ENCODE peak calls at places on chromosomes 16 and 17, in seven cellular contexts. Q, M, T, C, A, R and L are unnamed samples.

GRCh38 chr16:85057948-85058347 is 30.4 kb downstream of the KIAA0513 start:
- DNase-seq in M (no peak), Q (no peak), T (no peak), R (no peak), C (no peak), A (peak; percentile 81), L (no peak)

GRCh38 chr17:67518881-67519280 is 141.8 kb downstream of the PITPNC1 start:
- DNase-seq in C (no peak), Q (no peak), R (no peak), M (no peak), A (no peak), T (no peak), L (no peak)

GRCh38 chr17:81831563-81831956 is 1.5 kb downstream of the MCRIP1 start:
- DNase-seq in R (no peak), C (no peak), M (no peak), Q (no peak), A (no peak), T (no peak), L (peak; percentile 12)

GRCh38 chr17:8954339-8954738 is 11.2 kb downstream of the PIK3R5 start:
- DNase-seq in R (no peak), Q (no peak), T (no peak), M (peak; percentile 41), C (peak; percentile 90), A (no peak), L (peak; percentile 83)

GRCh38 chr17:45971698-45972141 is 27.3 kb upstream of the STH start:
- DNase-seq in T (peak; percentile 19), A (no peak), Q (no peak), M (no peak), C (no peak), R (no peak), L (no peak)

GRCh38 chr17:51435641-51436091 is 175.3 kb downstream of the UTP18 start:
- DNase-seq in C (no peak), A (peak; percentile 59), Q (peak; percentile 4), T (no peak), M (no peak), R (peak; percentile 21), L (peak; percentile 79)

GRCh38 chr16:22161999-22162657 is at the start of gene SDR42E2:
- DNase-seq in R (no peak), Q (no peak), C (peak; percentile 60), T (no peak), M (no peak), A (peak; percentile 35), L (peak; percentile 26)

GRCh38 chr16:13186813-13187212 is 285.4 kb downstream of the SHISA9 start:
- DNase-seq in C (no peak), R (no peak), T (no peak), Q (no peak), M (no peak), A (no peak), L (no peak)

GRCh38 chr16:84686702-84687298 is 13.0 kb upstream of the USP10 start:
- DNase-seq in A (peak; percentile 19), Q (no peak), C (no peak), T (no peak), R (no peak), M (no peak), L (no peak)

GRCh38 chr17:72743037-72743467 is 349.4 kb downstream of the SLC39A11 start:
- DNase-seq in A (no peak), R (no peak), C (no peak), M (no peak), T (no peak), Q (no peak), L (no peak)

GRCh38 chr17:82691714-82692113 is 6.8 kb downstream of the RAB40B start:
- DNase-seq in M (no peak), R (no peak), A (no peak), T (peak; percentile 45), Q (no peak), C (no peak), L (no peak)

GRCh38 chr17:77214743-77215142 is 74.0 kb downstream of the SEC14L1 start:
- DNase-seq in R (no peak), Q (peak; percentile 31), A (peak; percentile 73), C (peak; percentile 26), T (no peak), M (no peak), L (no peak)

GRCh38 chr17:39753514-39754160 is 15.9 kb downstream of the GRB7 start:
- DNase-seq in T (no peak), M (no peak), C (peak; percentile 76), R (no peak), Q (no peak), A (no peak), L (no peak)

GRCh38 chr17:76014100-76014924 is 12.8 kb downstream of the EVPL start:
- DNase-seq in T (peak; percentile 90), A (peak; percentile 92), R (peak; percentile 76), Q (peak; percentile 58), M (peak; percentile 24), C (peak; percentile 81), L (peak; percentile 79)

GRCh38 chr17:58328195-58329034 is at the start of gene TSPOAP1:
- DNase-seq in R (no peak), M (no peak), C (peak; percentile 76), T (peak; percentile 76), Q (no peak), A (no peak), L (peak; percentile 66)

GRCh38 chr16:77330332-77331043 is 104.3 kb downstream of the ADAMTS18 start:
- DNase-seq in Q (no peak), C (no peak), M (no peak), T (no peak), R (peak; percentile 65), A (no peak), L (no peak)

GRCh38 chr16:85017603-85018002 is 6.3 kb upstream of the ZDHHC7 start:
- DNase-seq in M (no peak), C (no peak), T (no peak), Q (no peak), A (no peak), R (no peak), L (no peak)

GRCh38 chr17:14833201-14833773 is 431.8 kb downstream of the PMP22 start:
- DNase-seq in T (no peak), C (no peak), M (no peak), R (no peak), Q (peak; percentile 94), A (no peak), L (no peak)

GRCh38 chr16:69179255-69180010 is 7.5 kb upstream of the SNTB2 start:
- DNase-seq in C (no peak), M (peak; percentile 57), Q (peak; percentile 84), T (peak; percentile 89), R (no peak), A (peak; percentile 9), L (no peak)

GRCh38 chr17:19654342-19654886 is 5.9 kb downstream of the ALDH3A2 start:
- DNase-seq in T (peak; percentile 69), C (no peak), M (no peak), Q (no peak), R (no peak), A (no peak), L (no peak)

GRCh38 chr17:41004397-41004796 is 4.5 kb downstream of the KRTAP3-1 start:
- DNase-seq in T (no peak), A (no peak), C (no peak), M (no peak), R (no peak), Q (no peak), L (no peak)

GRCh38 chr16:86034421-86034919 is 135.5 kb downstream of the IRF8 start:
- DNase-seq in C (no peak), Q (no peak), M (no peak), R (no peak), A (no peak), T (peak; percentile 46), L (no peak)

GRCh38 chr17:50103252-50103651 is 8.1 kb downstream of the PDK2 start:
- DNase-seq in C (no peak), T (peak; percentile 50), M (no peak), Q (no peak), R (no peak), A (no peak), L (no peak)

GRCh38 chr16:63289834-63290460 is 1253.7 kb upstream of the CDH8 start:
- DNase-seq in Q (no peak), C (no peak), T (no peak), A (peak; percentile 75), M (no peak), R (peak; percentile 51), L (no peak)

GRCh38 chr17:32684087-32684828 is 192.7 kb downstream of the MYO1D start:
- DNase-seq in T (no peak), R (no peak), M (no peak), C (no peak), A (no peak), Q (no peak), L (no peak)

GRCh38 chr17:29565643-29566472 is 979 bp downstream of the ABHD15 start:
- DNase-seq in A (peak; percentile 46), T (peak; percentile 86), M (no peak), Q (no peak), C (peak; percentile 56), R (peak; percentile 20), L (peak; percentile 85)

GRCh38 chr16:5032748-5033167 is 977 bp downstream of the NAGPA start:
- DNase-seq in R (no peak), T (no peak), A (no peak), Q (no peak), M (no peak), C (no peak), L (no peak)

GRCh38 chr17:70217571-70217970 is 48.2 kb downstream of the KCNJ2 start:
- DNase-seq in C (no peak), Q (no peak), T (no peak), M (no peak), R (no peak), A (no peak), L (no peak)
- H3K9me3 ChIP-seq in C (no peaks in the 10 kb centered on the region), Q (no peaks in the 10 kb centered on the region), T (no peaks in the 10 kb centered on the region), M (no peaks in the 10 kb centered on the region), R (peaks cover 12% of the 10 kb centered on the region), A (no peaks in the 10 kb centered on the region), L (no peaks in the 10 kb centered on the region)

DNA sequence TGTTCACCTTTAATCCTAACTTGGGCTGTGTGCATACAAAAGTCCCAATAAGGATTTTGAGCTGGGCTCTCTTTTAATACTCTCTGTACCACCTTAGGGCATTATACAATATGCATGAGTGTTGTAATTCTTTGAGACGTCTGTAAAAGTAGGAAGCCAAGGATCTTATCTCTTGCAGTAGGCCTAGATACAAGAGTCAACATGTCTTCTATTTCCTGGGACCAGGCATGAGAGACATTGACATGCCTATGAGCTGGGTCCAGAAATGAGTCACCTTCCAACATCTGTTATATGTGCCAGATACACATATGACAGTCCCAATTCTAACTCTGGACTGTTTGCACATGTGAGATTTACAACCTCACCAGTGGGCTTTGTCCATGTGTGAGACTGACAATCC is 1911.2 kb downstream of the TP53TG3F start:
- DNase-seq in M (no peak), A (no peak), T (no peak), C (no peak), Q (no peak), R (no peak), L (no peak)
- H3K4me3 ChIP-seq in M (no peak overlapping the region), A (no peak overlapping the region), T (no peak overlapping the region), C (no peak overlapping the region), Q (no peak overlapping the region), R (no peak overlapping the region), L (no peak overlapping the region)

GRCh38 chr16:24999088-24999670 is 16.0 kb downstream of the ARHGAP17 start:
- DNase-seq in C (no peak), R (no peak), A (no peak), M (peak; percentile 35), T (no peak), Q (no peak), L (no peak)
- H3K9me3 ChIP-seq in C (no peaks in the 10 kb centered on the region), R (peaks cover 3% of the 10 kb centered on the region), A (no peaks in the 10 kb centered on the region), M (no peaks in the 10 kb centered on the region), T (no peaks in the 10 kb centered on the region), Q (no peaks in the 10 kb centered on the region), L (no peaks in the 10 kb centered on the region)

DNA sequence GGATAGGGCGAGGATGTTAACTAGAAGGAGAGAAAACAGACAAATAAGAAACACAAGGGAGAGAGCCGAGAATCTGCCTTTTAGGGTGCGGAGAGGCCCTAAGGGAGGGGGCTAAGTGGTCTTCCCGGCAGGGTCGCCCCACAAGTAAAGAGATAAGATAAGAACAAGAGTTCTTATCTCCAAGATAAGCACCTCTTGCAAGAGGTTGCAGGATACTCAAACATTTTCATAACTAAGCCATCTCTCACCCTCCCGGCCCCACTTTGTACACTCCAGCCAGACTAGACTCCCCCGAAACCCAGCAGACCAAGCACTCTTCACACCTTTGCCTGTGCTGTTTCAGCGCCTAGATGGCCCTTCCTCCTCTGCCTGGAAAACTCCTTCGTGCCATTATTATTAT is 14.3 kb downstream of the ZNF319 start:
- DNase-seq in C (no peak), T (no peak), Q (no peak), R (no peak), M (no peak), A (no peak), L (no peak)
- H3K4me3 ChIP-seq in C (no peak overlapping the region), T (no peak overlapping the region), Q (no peak overlapping the region), R (no peak overlapping the region), M (no peak overlapping the region), A (peak overlapping the region; percentile 41), L (no peak overlapping the region)